ENCODE peak calls at places on chromosomes 6 and 20, in nine cellular contexts. F is AG10803, P is cardiac muscle cell, Q is BJ, L is heart left ventricle, D is GM20000, J is GM23338, X is fibroblast of the aortic adventitia, W is RWPE1. C is an unnamed sample.

GRCh38 chr6:30101939-30102700 is 10.8 kb downstream of the TRIM31 start:
- DNase-seq in J (peak), F (peak), L (peak), Q (peak), W (peak), X (peak), P (peak), D (peak), C (peak)

GRCh38 chr6:33082702-33083101 is 6.9 kb downstream of the HLA-DPB1 start:
- DNase-seq in X (peak), W (no peak), P (peak), D (peak), Q (no peak), L (no peak), J (peak), F (peak), C (peak)

GRCh38 chr20:48267825-48268615 is 482.7 kb upstream of the SULF2 start:
- DNase-seq in L (no peak), Q (no peak), J (no peak), W (no peak), F (no peak), D (no peak), X (no peak), P (no peak), C (no peak)

GRCh38 chr20:37852666-37853065 is 50.3 kb upstream of the VSTM2L start:
- DNase-seq in J (no peak), L (no peak), Q (no peak), P (no peak), X (no peak), W (no peak), F (no peak), D (no peak), C (no peak)

GRCh38 chr20:49982346-49983122 is at the start of gene SNAI1:
- DNase-seq in P (peak), F (peak), L (peak), X (peak), W (peak), D (peak), J (peak), Q (no peak), C (peak)

GRCh38 chr20:38167851-38168760 is 3.0 kb upstream of the TGM2 start:
- DNase-seq in D (no peak), Q (peak), X (peak), F (peak), W (peak), J (peak), P (no peak), L (peak), C (no peak)

GRCh38 chr6:113997106-113997505 is 26.2 kb upstream of the HDAC2 start:
- DNase-seq in L (no peak), P (no peak), F (peak), Q (peak), X (peak), J (no peak), W (peak), D (no peak), C (no peak)

GRCh38 chr6:43836507-43836906 is 66.5 kb downstream of the VEGFA start:
- DNase-seq in L (no peak), F (no peak), J (no peak), D (no peak), W (peak), P (no peak), Q (no peak), X (no peak), C (no peak)

GRCh38 chr20:63518946-63519764 is 1.4 kb upstream of the PPDPF start:
- DNase-seq in P (no peak), X (no peak), J (no peak), W (no peak), L (peak), F (no peak), Q (no peak), D (no peak), C (no peak)
- TF ChIP-seq CTCF in P (no peak), X (no peak), J (no peak), W (no peak), L (no peak), F (no peak), Q (no peak), D (no peak), C (no peak)

GRCh38 chr6:99573980-99574617 is 5.6 kb upstream of the CCNC start:
- DNase-seq in L (no peak), Q (no peak), W (no peak), X (no peak), F (no peak), J (no peak), D (no peak), P (no peak), C (no peak)

GRCh38 chr6:99563056-99563723 is 5.3 kb downstream of the CCNC start:
- DNase-seq in L (no peak), X (no peak), P (no peak), W (no peak), F (no peak), D (no peak), Q (no peak), J (no peak), C (no peak)

DNA sequence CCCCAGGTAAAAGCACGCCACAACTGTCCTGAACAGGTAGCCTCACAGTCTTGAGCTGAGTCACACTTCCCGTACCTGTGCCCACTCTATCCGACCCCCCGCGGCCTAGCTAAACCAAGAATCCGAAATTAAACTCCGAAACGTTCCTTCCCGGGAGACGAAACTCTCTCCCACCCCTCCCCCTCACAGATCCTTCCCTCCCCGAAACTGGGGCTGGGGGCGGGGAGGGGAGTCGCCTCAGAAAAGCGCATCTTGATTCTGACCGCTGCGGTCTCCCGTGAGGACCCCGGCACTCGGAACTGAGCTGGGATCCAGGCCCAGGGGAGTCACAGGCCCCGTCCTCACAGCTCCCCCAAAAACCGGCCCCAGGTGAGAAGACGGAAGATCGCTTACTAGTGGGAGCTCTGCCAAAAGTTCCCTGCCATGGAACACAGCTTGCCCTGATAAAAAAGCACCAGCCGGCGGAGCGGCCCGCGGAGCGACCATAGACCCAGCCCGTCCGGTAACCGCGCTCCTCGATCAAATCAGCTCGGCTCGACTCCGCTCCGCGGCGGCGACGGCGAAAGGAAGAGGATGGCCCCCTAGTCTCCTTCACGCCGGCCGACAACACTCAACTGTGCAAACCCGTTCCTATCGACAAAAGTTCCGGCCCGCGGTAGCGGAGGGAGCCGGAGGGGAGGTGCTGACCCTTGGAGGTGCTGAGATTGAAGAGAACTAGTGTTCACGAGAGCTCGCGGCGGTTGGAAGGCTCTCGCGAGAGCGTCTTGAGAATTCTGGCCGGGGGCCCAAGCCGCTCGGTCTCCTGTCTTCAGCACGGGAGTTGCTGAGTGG is at the start of gene CCNC:
- DNase-seq in Q (peak), P (peak), L (peak), X (peak), J (peak), D (peak), F (peak), W (peak), C (peak)
- TF ChIP-seq CTCF in Q (no peak), P (no peak), L (no peak), X (no peak), J (peak), D (no peak), F (no peak), W (no peak), C (no peak)

DNA sequence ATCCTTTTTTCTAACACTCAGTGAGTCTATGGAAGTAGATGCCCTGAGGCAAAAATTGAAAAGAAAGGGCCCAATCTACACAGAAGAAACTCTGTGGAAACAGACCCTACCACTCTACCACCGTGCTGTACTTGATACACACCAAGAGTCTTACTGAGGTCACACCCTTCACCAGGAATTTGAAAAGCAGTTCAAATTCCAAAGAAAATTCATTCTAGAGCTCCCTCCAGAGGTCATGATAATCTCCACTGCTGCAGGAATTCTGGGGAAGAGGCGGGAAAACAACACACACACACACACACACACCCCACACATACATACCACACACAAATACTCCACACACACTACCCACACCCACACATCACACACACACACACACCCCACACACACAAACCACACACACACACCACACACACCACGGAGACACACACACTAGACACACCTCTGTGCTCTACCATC is 336.8 kb downstream of the HDGFL1 start:
- DNase-seq in P (peak), X (peak), D (no peak), F (peak), Q (no peak), L (no peak), W (peak), J (peak), C (no peak)
- TF ChIP-seq CTCF in P (peak), X (peak), D (no peak), F (peak), Q (peak), L (peak), W (peak), J (peak), C (no peak)

DNA sequence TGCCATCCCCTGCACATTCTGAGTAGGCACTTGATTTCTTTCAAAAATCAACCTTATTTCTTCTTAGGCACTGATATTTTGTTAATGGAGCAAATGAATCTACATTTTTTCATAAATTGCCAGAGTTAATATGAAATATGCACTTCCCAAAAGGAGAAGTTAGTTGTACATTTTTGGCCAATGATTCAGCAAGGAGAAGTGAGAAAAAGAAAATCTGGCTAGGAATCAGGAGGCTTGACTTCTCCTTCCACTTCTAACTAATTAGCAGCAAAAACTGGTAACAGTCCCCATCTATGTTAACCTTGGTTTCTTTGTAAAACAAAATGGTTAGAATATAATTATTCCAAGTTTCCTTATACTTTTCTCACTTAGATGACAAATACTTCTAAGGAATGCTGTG is 7.0 kb upstream of the DSE start:
- DNase-seq in W (no peak), L (no peak), D (no peak), P (no peak), Q (no peak), X (peak), J (no peak), F (peak), C (no peak)
- TF ChIP-seq CTCF in W (no peak), L (no peak), D (no peak), P (no peak), Q (no peak), X (no peak), J (no peak), F (no peak), C (no peak)

DNA sequence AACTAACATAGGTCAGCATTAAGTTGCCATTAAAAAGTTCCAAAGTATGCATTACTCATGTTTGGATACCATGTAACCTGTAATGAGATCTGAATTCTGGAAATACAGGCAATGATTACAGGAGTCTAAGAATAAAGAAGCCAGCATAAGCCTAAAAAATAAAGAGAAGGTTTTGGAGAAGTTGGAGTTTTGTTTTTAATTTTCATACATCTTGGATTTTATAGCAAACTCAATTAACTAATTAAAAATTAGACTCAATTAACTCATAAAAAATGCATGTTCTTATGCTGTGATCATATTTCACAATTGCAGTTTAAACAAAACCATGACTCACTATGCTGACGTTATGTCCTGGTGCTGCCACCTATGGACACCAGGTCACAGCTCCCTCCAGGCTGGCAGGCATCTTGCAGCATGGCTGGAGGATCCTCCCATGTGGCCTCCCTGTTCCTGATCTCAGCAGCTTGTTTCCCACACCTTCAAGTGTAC is 648.8 kb upstream of the AGPAT4 start:
- DNase-seq in Q (no peak), D (no peak), W (peak), L (peak), F (peak), J (peak), X (no peak), P (peak), C (no peak)
- TF ChIP-seq CTCF in Q (no peak), D (no peak), W (peak), L (peak), F (peak), J (peak), X (no peak), P (peak), C (no peak)

GRCh38 chr6:89585156-89585555 is 53.4 kb downstream of the LYRM2 start:
- DNase-seq in D (no peak), W (no peak), Q (no peak), J (no peak), X (peak), F (peak), L (no peak), P (no peak), C (no peak)

GRCh38 chr6:89590133-89590532 is 48.4 kb downstream of the LYRM2 start:
- DNase-seq in P (no peak), Q (no peak), J (no peak), W (no peak), D (no peak), L (no peak), X (no peak), F (no peak), C (no peak)

GRCh38 chr6:89584539-89584938 is 54.0 kb downstream of the LYRM2 start:
- DNase-seq in Q (no peak), D (no peak), X (no peak), F (no peak), L (no peak), J (no peak), W (no peak), P (no peak), C (no peak)

GRCh38 chr6:89591745-89592144 is 46.8 kb downstream of the LYRM2 start:
- DNase-seq in Q (no peak), J (no peak), X (no peak), P (peak), L (no peak), D (no peak), F (no peak), W (no peak), C (no peak)

DNA sequence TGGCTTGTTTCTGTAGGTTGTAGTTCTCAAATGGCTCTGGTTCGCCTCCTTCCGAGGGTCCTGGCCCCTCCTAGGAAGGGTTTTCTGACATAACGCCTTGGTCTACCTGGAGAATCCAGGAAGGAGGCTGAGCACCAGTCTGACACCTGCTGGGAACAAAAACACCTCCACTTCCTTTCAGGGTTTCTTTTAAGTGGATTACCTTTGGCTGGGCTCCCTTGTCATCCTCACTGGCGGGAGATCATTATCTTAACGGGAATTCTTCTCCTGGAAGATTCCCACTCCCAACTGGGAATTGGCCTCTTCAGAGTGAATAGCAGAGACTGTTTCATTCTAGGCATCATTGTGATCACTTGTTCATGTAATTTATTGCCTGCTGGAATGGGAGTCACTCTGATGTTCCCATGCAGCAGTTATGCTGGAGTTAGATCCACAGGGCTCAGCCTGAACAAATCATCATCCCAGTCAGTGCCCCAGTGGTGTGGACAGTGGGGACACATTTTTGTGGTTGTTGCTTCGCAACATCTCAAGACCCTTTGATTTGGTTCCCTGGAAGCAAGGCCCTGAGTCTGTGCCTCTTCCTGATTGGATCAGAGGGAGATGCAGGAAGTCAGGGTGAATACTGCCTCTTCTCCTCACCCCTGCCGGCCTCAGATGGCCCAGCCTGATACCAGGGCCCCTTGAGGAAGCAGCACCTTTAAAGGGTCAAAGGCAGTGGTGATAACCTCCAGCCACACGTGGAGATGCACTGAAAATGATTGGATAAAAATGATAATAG is 49.1 kb downstream of the LYRM2 start:
- DNase-seq in F (no peak), J (peak), W (no peak), L (no peak), Q (no peak), P (no peak), D (no peak), X (no peak), C (no peak)
- TF ChIP-seq CTCF in F (no peak), J (peak), W (no peak), L (no peak), Q (no peak), P (no peak), D (no peak), X (no peak), C (no peak)

GRCh38 chr6:162825597-162825996 is 97.8 kb downstream of the PACRG start:
- DNase-seq in J (no peak), F (no peak), W (no peak), D (no peak), P (no peak), Q (no peak), X (no peak), L (no peak), C (no peak)
- TF ChIP-seq CTCF in J (no peak), F (no peak), W (no peak), D (no peak), P (no peak), Q (no peak), X (no peak), L (no peak), C (no peak)

GRCh38 chr20:10231290-10231689 is 12.7 kb downstream of the SNAP25 start:
- DNase-seq in W (no peak), F (no peak), D (no peak), P (no peak), J (no peak), Q (no peak), X (no peak), L (no peak), C (no peak)

GRCh38 chr20:10228330-10228729 is 9.7 kb downstream of the SNAP25 start:
- DNase-seq in L (no peak), J (no peak), D (no peak), Q (no peak), P (no peak), F (no peak), W (peak), X (no peak), C (no peak)

GRCh38 chr20:10221022-10221421 is 2.4 kb downstream of the SNAP25 start:
- DNase-seq in J (no peak), F (no peak), P (no peak), L (no peak), W (no peak), X (no peak), D (no peak), Q (no peak), C (no peak)

GRCh38 chr20:10219993-10220750 is 1.5 kb downstream of the SNAP25 start:
- DNase-seq in D (no peak), F (no peak), Q (no peak), X (no peak), L (no peak), W (no peak), J (no peak), P (no peak), C (no peak)

DNA sequence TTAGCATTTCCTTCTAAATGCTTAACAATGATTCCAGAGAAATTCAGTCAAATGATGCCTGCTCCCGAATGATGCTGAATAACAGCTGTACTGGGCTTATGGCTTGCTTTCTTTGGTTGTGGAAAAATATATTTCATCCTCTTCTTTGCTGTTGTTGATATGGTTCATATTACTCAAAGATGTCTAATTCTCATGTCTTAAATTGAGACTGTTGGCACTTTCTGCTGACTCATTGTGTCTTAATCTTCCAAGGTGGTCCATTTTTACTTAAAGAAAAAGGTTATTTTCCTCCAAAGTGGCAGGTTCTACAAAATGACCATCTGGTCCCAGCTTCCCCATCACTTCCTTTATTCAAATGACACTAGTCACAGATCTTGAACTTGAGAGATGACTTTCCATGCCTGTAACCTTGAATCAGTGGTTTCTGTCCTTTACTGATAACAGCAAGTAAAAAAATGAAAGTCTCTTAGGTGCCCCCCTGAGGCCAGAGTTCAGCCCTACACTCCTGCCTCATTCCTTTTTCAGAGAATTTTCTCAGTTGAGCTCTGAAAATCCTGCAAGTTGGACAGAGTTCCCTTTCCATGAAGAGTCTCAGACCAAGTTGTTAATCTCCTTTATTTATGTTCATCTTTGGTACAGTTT is 6.9 kb downstream of the SNAP25 start:
- DNase-seq in J (peak), F (no peak), P (peak), Q (no peak), D (no peak), L (no peak), W (no peak), X (no peak), C (no peak)
- TF ChIP-seq CTCF in J (peak), F (peak), P (peak), Q (peak), D (no peak), L (no peak), W (peak), X (no peak), C (no peak)